ENCODE peak calls at places on chromosomes 12 and 14, in four cellular contexts. C is stomach, E is NCI-H524, B is IMR-90. P is an unnamed sample.

GRCh38 chr12:1515010-1515409 is 79.4 kb downstream of the FBXL14 start:
- DNase-seq in C (no peak), E (no peak), B (no peak), P (no peak)

GRCh38 chr12:32471601-32472001 is 72.2 kb downstream of the FGD4 start:
- DNase-seq in C (no peak), E (no peak), B (peak), P (no peak)

GRCh38 chr12:92330654-92331053 is 185.0 kb upstream of the BTG1 start:
- DNase-seq in C (no peak), E (no peak), B (no peak), P (no peak)

GRCh38 chr14:97878206-97878605 is 1081.0 kb downstream of the VRK1 start:
- DNase-seq in C (no peak), E (no peak), B (no peak), P (no peak)

GRCh38 chr12:93102289-93102688 is 173.2 kb upstream of the EEA1 start:
- DNase-seq in C (no peak), E (no peak), B (no peak), P (no peak)

GRCh38 chr12:20572451-20572850 is 122.7 kb upstream of the SLCO1C1 start:
- DNase-seq in C (no peak), E (no peak), B (no peak), P (no peak)

GRCh38 chr12:132424811-132425210 is 65.1 kb upstream of the FBRSL1 start:
- DNase-seq in C (no peak), E (no peak), B (no peak), P (no peak)

GRCh38 chr12:104752016-104752415 is 206.1 kb downstream of the SLC41A2 start:
- DNase-seq in C (no peak), E (no peak), B (no peak), P (no peak)

GRCh38 chr12:47885012-47885501 is 19.7 kb downstream of the VDR start:
- DNase-seq in C (no peak), E (no peak), B (no peak), P (no peak)

GRCh38 chr14:94143239-94143638 is 13.8 kb upstream of the IFI27L2 start:
- DNase-seq in C (no peak), E (no peak), B (no peak), P (peak)

P was measured in neural progenitor cell.